ENCODE peak calls at places on chromosomes 12 and 14, in ten cellular contexts. A is astrocyte of the spinal cord, Y is endothelial cell of umbilical vein, D is fibroblast of villous mesenchyme, H is uterus, G is cardiac muscle cell, Q is GM12864, V is cardiac fibroblast, T is upper lobe of right lung, Z is GM12865. P is an unnamed sample.
A peak's percentile ranks its signal among the peaks of the same experiment; 100 is the strongest.

GRCh38 chr12:19783547-19784444 is 344.5 kb downstream of the AEBP2 start:
- DNase-seq in D (no peak), A (no peak), Q (no peak), H (no peak), Z (no peak), T (no peak), Y (no peak), G (no peak), V (no peak), P (peak; percentile 68)

GRCh38 chr14:81221579-81222102 is 882 bp upstream of the GTF2A1 start:
- DNase-seq in G (peak; percentile 13), Z (peak; percentile 24), V (no peak), D (no peak), T (no peak), H (no peak), Y (no peak), Q (no peak), A (no peak), P (no peak)

GRCh38 chr12:56898938-56899337 is 35.3 kb downstream of the SDR9C7 start:
- DNase-seq in Q (no peak), T (no peak), Y (no peak), A (no peak), G (no peak), Z (no peak), V (no peak), H (no peak), D (no peak), P (no peak)

GRCh38 chr12:52203126-52203921 is 11.5 kb upstream of the KRT80 start:
- DNase-seq in G (no peak), Y (no peak), D (peak; percentile 68), H (peak; percentile 69), Z (peak; percentile 34), V (peak; percentile 80), Q (no peak), A (peak; percentile 57), T (peak; percentile 73), P (peak; percentile 48)

GRCh38 chr14:65496178-65496993 is 83.9 kb downstream of the FUT8 start:
- DNase-seq in D (no peak), H (no peak), Y (no peak), Q (no peak), V (peak; percentile 67), G (no peak), A (peak; percentile 27), T (no peak), Z (peak; percentile 27), P (no peak)

GRCh38 chr12:124562018-124562795 is 5.2 kb downstream of the NCOR2 start:
- DNase-seq in D (no peak), V (no peak), Q (no peak), T (no peak), Z (no peak), A (no peak), H (no peak), Y (no peak), G (peak; percentile 72), P (no peak)

GRCh38 chr14:64248689-64249088 is 45.5 kb downstream of the ESR2 start:
- DNase-seq in Q (no peak), H (no peak), Z (no peak), D (no peak), G (no peak), T (no peak), A (no peak), Y (no peak), V (no peak), P (no peak)

GRCh38 chr14:68397371-68397779 is 395.5 kb downstream of the ZFP36L1 start:
- DNase-seq in Y (no peak), V (no peak), Z (no peak), A (no peak), H (peak; percentile 59), G (no peak), T (peak; percentile 83), D (no peak), Q (no peak), P (no peak)

GRCh38 chr12:95545731-95546490 is 5.4 kb downstream of the USP44 start:
- DNase-seq in Z (no peak), T (no peak), V (no peak), Y (peak; percentile 69), A (no peak), H (no peak), Q (no peak), G (no peak), D (no peak), P (no peak)

GRCh38 chr12:95548539-95549391 is 2.5 kb downstream of the USP44 start:
- DNase-seq in Y (peak; percentile 49), A (no peak), D (no peak), Z (no peak), T (peak; percentile 89), Q (no peak), V (no peak), H (peak; percentile 61), G (peak; percentile 65), P (peak; percentile 95)

GRCh38 chr12:95548056-95548538 is 3.2 kb downstream of the USP44 start:
- DNase-seq in D (no peak), V (no peak), Z (no peak), H (peak; percentile 19), A (no peak), Q (no peak), Y (peak; percentile 32), T (peak; percentile 74), G (peak; percentile 51), P (peak; percentile 73)

GRCh38 chr12:95546491-95546813 is 4.8 kb downstream of the USP44 start:
- DNase-seq in A (no peak), Q (no peak), D (no peak), H (no peak), G (no peak), Y (no peak), Z (no peak), T (no peak), V (no peak), P (peak; percentile 33)

GRCh38 chr12:95547522-95548055 is 3.7 kb downstream of the USP44 start:
- DNase-seq in D (peak; percentile 63), T (no peak), Q (no peak), A (peak; percentile 7), G (peak; percentile 12), H (peak; percentile 64), Z (no peak), V (peak; percentile 22), Y (no peak), P (peak; percentile 64)
- H3K4me3 ChIP-seq in D (peak overlapping the region; percentile 57), T (peak overlapping the region; percentile 74), Q (peak overlapping the region; percentile 18), A (peak overlapping the region; percentile 46), G (peak overlapping the region; percentile 68), H (peak overlapping the region; percentile 58), Z (no peak overlapping the region), V (peak overlapping the region; percentile 49), Y (peak overlapping the region; percentile 69), P (peak overlapping the region; percentile 96)

GRCh38 chr14:88326352-88327103 is 3.5 kb upstream of the KCNK10 start:
- DNase-seq in D (no peak), T (no peak), Z (no peak), V (no peak), H (no peak), G (peak; percentile 30), A (no peak), Q (no peak), Y (no peak), P (peak; percentile 69)
- H3K4me3 ChIP-seq in D (no peak overlapping the region), T (no peak overlapping the region), Z (no peak overlapping the region), V (no peak overlapping the region), H (no peak overlapping the region), G (no peak overlapping the region), A (no peak overlapping the region), Q (no peak overlapping the region), Y (no peak overlapping the region), P (peak overlapping the region; percentile 31)

GRCh38 chr12:41018010-41018409 is 170.1 kb upstream of the PDZRN4 start:
- DNase-seq in T (no peak), Q (no peak), H (no peak), G (no peak), A (no peak), Y (no peak), V (no peak), Z (no peak), D (no peak), P (no peak)

GRCh38 chr12:41026151-41026550 is 162.0 kb upstream of the PDZRN4 start:
- DNase-seq in D (no peak), T (no peak), Z (no peak), V (no peak), Q (no peak), H (no peak), A (no peak), Y (no peak), G (no peak), P (no peak)

GRCh38 chr12:41019461-41019860 is 168.7 kb upstream of the PDZRN4 start:
- DNase-seq in G (no peak), T (no peak), Q (no peak), H (no peak), Z (no peak), Y (no peak), V (no peak), D (no peak), A (no peak), P (no peak)

DNA sequence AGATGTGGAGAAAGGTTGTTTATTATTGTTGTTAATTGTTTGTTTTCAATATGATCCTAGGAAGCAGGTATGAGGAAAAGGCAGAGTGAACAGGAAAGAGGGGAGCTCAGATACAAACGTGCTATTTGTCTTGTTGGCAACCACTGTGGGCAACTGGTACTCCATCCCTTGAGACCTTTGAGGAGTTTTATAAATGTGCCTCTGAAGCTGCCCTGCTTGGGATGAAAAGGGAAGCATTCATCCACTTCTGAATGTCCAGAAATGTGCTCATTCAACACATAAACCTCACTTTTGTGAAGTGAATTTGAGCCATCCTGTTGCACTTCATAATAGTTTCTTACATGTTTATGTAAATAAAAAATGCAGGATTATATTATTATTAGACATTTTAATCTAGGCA is 164.3 kb upstream of the PDZRN4 start:
- DNase-seq in D (no peak), H (no peak), Z (no peak), T (no peak), G (no peak), V (no peak), Q (no peak), Y (no peak), A (no peak), P (no peak)
- H3K4me3 ChIP-seq in D (no peak overlapping the region), H (no peak overlapping the region), Z (no peak overlapping the region), T (no peak overlapping the region), G (no peak overlapping the region), V (no peak overlapping the region), Q (no peak overlapping the region), Y (no peak overlapping the region), A (no peak overlapping the region), P (no peak overlapping the region)

GRCh38 chr12:11743748-11744147 is 94.3 kb downstream of the ETV6 start:
- DNase-seq in Y (no peak), G (no peak), A (no peak), H (no peak), V (no peak), Q (no peak), T (no peak), D (no peak), Z (no peak), P (peak; percentile 40)

GRCh38 chr12:11741434-11742092 is 92.1 kb downstream of the ETV6 start:
- DNase-seq in Z (no peak), A (no peak), H (no peak), T (no peak), G (no peak), D (no peak), Q (no peak), V (peak; percentile 41), Y (no peak), P (no peak)

GRCh38 chr12:11745112-11745511 is 95.6 kb downstream of the ETV6 start:
- DNase-seq in V (no peak), H (no peak), G (no peak), Q (no peak), Y (no peak), D (peak; percentile 50), A (no peak), T (no peak), Z (no peak), P (no peak)

GRCh38 chr12:11746024-11746771 is 96.7 kb downstream of the ETV6 start:
- DNase-seq in D (peak; percentile 86), Q (no peak), G (no peak), T (no peak), Z (peak; percentile 88), Y (peak; percentile 92), A (no peak), H (no peak), V (no peak), P (no peak)

GRCh38 chr12:11743333-11743732 is 93.9 kb downstream of the ETV6 start:
- DNase-seq in Y (no peak), T (no peak), G (no peak), V (no peak), H (no peak), Z (no peak), Q (no peak), D (no peak), A (no peak), P (no peak)
- H3K4me3 ChIP-seq in Y (no peak overlapping the region), T (no peak overlapping the region), G (no peak overlapping the region), V (no peak overlapping the region), H (no peak overlapping the region), Z (no peak overlapping the region), Q (no peak overlapping the region), D (no peak overlapping the region), A (no peak overlapping the region), P (no peak overlapping the region)

P was measured in H7.